ENCODE peak calls at places on chromosomes 3 and 15, in seven cellular contexts. A, O, F, G, R, B and T are unnamed samples.

GRCh38 chr3:45739944-45740343 is 50.7 kb downstream of the SACM1L start:
- DNase-seq in G (no peak), A (no peak), B (no peak), O (no peak), F (no peak), R (no peak), T (no peak)

GRCh38 chr3:19937459-19938362 is 3.7 kb upstream of the EFHB start:
- DNase-seq in R (no peak), A (no peak), O (peak), F (no peak), B (no peak), G (no peak), T (no peak)

GRCh38 chr3:130772124-130772523 is 25.5 kb upstream of the PIK3R4 start:
- DNase-seq in A (no peak), G (no peak), F (peak), B (no peak), R (no peak), O (no peak), T (no peak)

GRCh38 chr3:135235541-135235940 is 440.5 kb downstream of the EPHB1 start:
- DNase-seq in O (no peak), R (no peak), B (no peak), G (no peak), F (no peak), A (no peak), T (no peak)

GRCh38 chr3:181909241-181909640 is 197.5 kb downstream of the SOX2 start:
- DNase-seq in R (no peak), G (no peak), F (no peak), O (no peak), B (no peak), A (no peak), T (no peak)

GRCh38 chr3:197083486-197083885 is 53.9 kb upstream of the MELTF start:
- DNase-seq in A (no peak), G (peak), R (no peak), O (peak), B (peak), F (no peak), T (no peak)

GRCh38 chr3:81443948-81444347 is 317.5 kb downstream of the GBE1 start:
- DNase-seq in G (no peak), R (no peak), F (no peak), O (peak), B (no peak), A (no peak), T (no peak)

GRCh38 chr3:57876632-57877031 is 120.5 kb downstream of the SLMAP start:
- DNase-seq in B (no peak), A (no peak), F (peak), R (no peak), G (no peak), O (no peak), T (no peak)

GRCh38 chr3:100042144-100042543 is 72.2 kb downstream of the FILIP1L start:
- DNase-seq in G (no peak), B (peak), R (no peak), A (no peak), F (no peak), O (peak), T (no peak)

GRCh38 chr3:134462236-134463059 is 23.3 kb downstream of the ANAPC13 start:
- DNase-seq in F (no peak), O (peak), A (no peak), B (no peak), R (no peak), G (no peak), T (no peak)

GRCh38 chr15:43702174-43702573 is 8.5 kb downstream of the CKMT1A start:
- DNase-seq in O (no peak), F (no peak), A (no peak), R (no peak), G (no peak), B (no peak), T (no peak)

GRCh38 chr3:75262661-75263060 is 401.5 kb upstream of the FRG2C start:
- DNase-seq in O (no peak), B (no peak), G (no peak), R (no peak), A (no peak), F (no peak), T (no peak)

GRCh38 chr15:58332676-58333400 is 99.0 kb upstream of the LIPC start:
- DNase-seq in R (no peak), O (peak), G (peak), B (peak), F (no peak), A (no peak), T (no peak)

GRCh38 chr3:13878711-13879101 is 1.2 kb downstream of the WNT7A start:
- DNase-seq in O (no peak), B (no peak), A (no peak), F (peak), G (no peak), R (no peak), T (no peak)

GRCh38 chr3:133812872-133813271 is 7.3 kb downstream of the SRPRB start:
- DNase-seq in O (no peak), F (no peak), A (no peak), G (no peak), R (no peak), B (no peak), T (no peak)

GRCh38 chr15:81950841-81951414 is 94.9 kb downstream of the MEX3B start:
- DNase-seq in F (peak), A (no peak), B (no peak), G (peak), R (no peak), O (no peak), T (no peak)

GRCh38 chr15:68312701-68313204 is 35.2 kb downstream of the FEM1B start:
- DNase-seq in F (no peak), B (no peak), A (no peak), G (no peak), R (no peak), O (peak), T (no peak)

GRCh38 chr3:171468296-171468906 is 8.2 kb upstream of the TNIK start:
- DNase-seq in G (no peak), A (no peak), F (peak), B (no peak), O (no peak), R (no peak), T (no peak)